ENCODE peak calls at places on chromosomes 11 and 22, in eight cellular contexts. K is gastrocnemius medialis, W is SJSA1, X is cardiac fibroblast, P is GM12865, J is GM23248, H is kidney, C is A549. Y is an unnamed sample.

GRCh38 chr22:27139935-27140493 is 482.6 kb downstream of the MIAT start:
- DNase-seq in C (peak), X (peak), H (no peak), J (peak), W (peak), K (no peak), P (no peak), Y (peak)

GRCh38 chr22:21876486-21877176 is 9.2 kb upstream of the MAPK1 start:
- DNase-seq in C (no peak), K (no peak), W (no peak), H (no peak), X (peak), J (peak), P (peak), Y (no peak)

GRCh38 chr11:352456-353180 is 16.7 kb upstream of the B4GALNT4 start:
- DNase-seq in K (no peak), C (no peak), X (no peak), J (no peak), P (no peak), H (no peak), W (no peak), Y (no peak)

GRCh38 chr11:17428261-17428660 is 39.8 kb upstream of the KCNJ11 start:
- DNase-seq in P (no peak), J (no peak), K (no peak), H (no peak), C (no peak), X (no peak), W (no peak), Y (no peak)

GRCh38 chr11:62398011-62398994 is 20.5 kb upstream of the SCGB1A1 start:
- DNase-seq in J (peak), P (no peak), W (no peak), X (peak), K (peak), C (peak), H (peak), Y (peak)

GRCh38 chr22:37419916-37420655 is 7.2 kb downstream of the ELFN2 start:
- DNase-seq in W (no peak), K (no peak), C (no peak), J (peak), X (no peak), H (peak), P (peak), Y (no peak)

GRCh38 chr22:41782316-41782715 is 18.2 kb upstream of the CCDC134 start:
- DNase-seq in X (no peak), K (no peak), J (no peak), P (no peak), W (no peak), C (no peak), H (no peak), Y (no peak)

GRCh38 chr11:111312076-111312475 is 13.7 kb downstream of the POU2AF3 start:
- DNase-seq in W (no peak), K (no peak), H (no peak), X (no peak), C (no peak), J (no peak), P (no peak), Y (no peak)

GRCh38 chr22:27063381-27063780 is 406.0 kb downstream of the MIAT start:
- DNase-seq in C (no peak), X (no peak), P (no peak), W (no peak), H (no peak), J (no peak), K (no peak), Y (no peak)

GRCh38 chr11:101442171-101442570 is 141.6 kb downstream of the TRPC6 start:
- DNase-seq in C (no peak), J (peak), K (no peak), H (no peak), W (no peak), X (peak), P (no peak), Y (no peak)

GRCh38 chr11:11155962-11156815 is 196.9 kb downstream of the CSNK2A3 start:
- DNase-seq in K (no peak), J (no peak), H (no peak), C (peak), P (peak), X (no peak), W (no peak), Y (peak)

GRCh38 chr11:122696662-122697061 is 41.1 kb downstream of the UBASH3B start:
- DNase-seq in C (no peak), W (no peak), K (no peak), J (no peak), H (no peak), X (no peak), P (peak), Y (no peak)

GRCh38 chr22:41984006-41984405 is 14.6 kb upstream of the WBP2NL start:
- DNase-seq in P (no peak), C (no peak), K (no peak), H (no peak), J (no peak), X (no peak), W (no peak), Y (no peak)

GRCh38 chr11:33916736-33917135 is 24.9 kb upstream of the LMO2 start:
- DNase-seq in J (no peak), C (no peak), X (no peak), H (no peak), W (no peak), P (no peak), K (no peak), Y (no peak)

GRCh38 chr11:67118059-67118766 is 850 bp upstream of the KDM2A start:
- DNase-seq in P (peak), W (no peak), C (peak), H (peak), X (no peak), K (peak), J (peak), Y (peak)

GRCh38 chr11:124919836-124920755 is 1.0 kb downstream of the HEPN1 start:
- DNase-seq in K (no peak), C (no peak), J (no peak), H (no peak), X (no peak), W (no peak), P (no peak), Y (peak)

GRCh38 chr22:39994046-39994565 is 648 bp upstream of the FAM83F start:
- DNase-seq in X (no peak), K (no peak), P (no peak), J (no peak), W (no peak), C (no peak), H (peak), Y (no peak)

GRCh38 chr11:59141673-59142460 is 789 bp upstream of the FAM111A start:
- DNase-seq in J (peak), K (no peak), H (no peak), W (no peak), C (no peak), X (peak), P (no peak), Y (no peak)

GRCh38 chr11:124867700-124868099 is 2.5 kb downstream of the ROBO3 start:
- DNase-seq in C (peak), K (no peak), X (peak), J (peak), W (no peak), P (peak), H (peak), Y (peak)

GRCh38 chr11:119626910-119627305 is 102.1 kb downstream of the NECTIN1 start:
- DNase-seq in W (no peak), K (peak), J (no peak), C (no peak), X (no peak), P (no peak), H (no peak), Y (peak)

DNA sequence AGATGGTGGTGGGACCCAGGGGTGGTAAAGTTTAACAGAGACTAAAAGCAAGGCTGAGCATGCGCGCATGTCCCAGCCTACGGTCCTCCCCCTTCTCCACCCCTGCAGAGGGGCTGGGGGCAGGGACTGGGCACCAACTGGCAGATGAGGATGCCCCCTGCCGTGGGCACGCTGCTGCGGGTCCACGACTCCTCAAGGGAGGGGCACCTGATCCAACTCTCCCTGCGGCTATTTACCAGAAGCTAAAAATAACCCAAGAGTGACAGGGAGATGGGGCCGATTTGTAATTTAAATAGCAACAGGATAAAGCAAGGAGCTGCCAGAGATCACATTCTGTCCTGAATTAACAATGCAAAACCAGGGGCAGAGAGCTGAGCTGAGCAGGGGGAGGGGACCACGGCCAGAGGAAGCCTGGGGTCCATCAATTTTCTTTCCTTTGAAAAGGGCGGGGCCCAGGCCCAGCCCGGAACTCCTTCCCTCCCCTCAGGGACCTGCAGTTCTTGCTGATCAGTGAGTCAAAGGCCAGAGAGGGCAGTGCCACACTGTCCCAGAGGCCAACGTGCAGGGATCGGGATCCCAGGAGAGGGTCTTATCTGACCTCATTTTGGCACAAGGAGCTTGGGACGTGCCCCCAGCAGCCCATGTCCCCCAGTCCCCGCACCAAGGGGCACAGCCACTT is 8.1 kb upstream of the DGKZ start:
- DNase-seq in P (no peak), H (peak), J (no peak), W (no peak), X (no peak), C (no peak), K (no peak), Y (no peak)
- H3K4me3 ChIP-seq in P (no peak), H (peak), J (peak), W (no peak), X (no peak), C (no peak), K (peak), Y (peak)

DNA sequence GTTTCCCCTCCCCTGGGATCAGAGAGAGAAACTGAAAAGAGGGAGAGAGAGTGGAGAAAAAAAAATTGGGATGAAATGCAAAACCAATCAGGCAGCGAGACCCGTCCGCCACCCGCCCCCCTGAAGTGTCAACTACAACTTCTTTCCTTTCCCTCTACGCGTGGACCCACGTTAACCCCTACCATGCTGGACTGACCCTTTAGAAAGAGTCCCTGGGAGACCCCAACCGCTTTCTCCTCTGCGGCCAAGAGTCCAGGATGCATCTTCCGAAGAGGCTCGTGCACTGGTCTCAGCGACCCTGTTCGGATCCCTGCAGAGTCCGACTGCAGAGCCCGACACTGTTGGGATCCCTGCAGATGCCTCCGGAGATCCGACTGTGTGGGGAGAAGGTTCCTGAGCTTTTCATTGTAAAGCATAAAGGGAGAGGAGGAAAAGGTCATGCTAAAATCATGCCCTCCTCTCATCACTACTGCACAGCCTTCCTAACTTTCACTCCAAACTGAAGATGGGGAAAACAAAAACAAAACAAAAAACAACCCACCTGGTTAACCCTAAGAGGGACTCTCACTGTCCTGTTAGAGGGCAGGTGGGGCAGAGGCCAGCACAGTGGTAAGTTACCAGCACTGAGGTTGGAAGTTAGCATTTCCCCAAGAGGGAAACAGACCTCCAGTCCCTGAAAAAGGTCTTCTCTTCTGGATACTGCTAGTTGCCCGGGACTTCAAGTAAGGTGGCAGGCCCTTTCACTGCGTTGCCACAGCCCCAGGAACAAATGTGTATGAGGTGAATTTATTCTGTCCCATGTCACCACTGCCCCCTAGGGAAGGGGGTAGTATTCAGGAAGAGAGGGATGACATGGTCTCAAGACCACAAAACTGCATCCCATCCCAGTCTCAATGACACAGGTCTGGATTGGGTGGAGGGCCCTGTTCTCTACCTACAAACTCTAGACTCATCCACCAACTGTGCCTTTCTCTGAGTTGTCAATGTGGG is 578 bp upstream of the ADAMTS8 start:
- DNase-seq in K (no peak), C (no peak), H (no peak), P (no peak), X (no peak), J (no peak), W (no peak), Y (no peak)
- H3K4me3 ChIP-seq in K (peak), C (peak), H (no peak), P (no peak), X (peak), J (peak), W (no peak), Y (no peak)

GRCh38 chr22:36136988-36137387 is 23.6 kb downstream of the APOL3 start:
- DNase-seq in X (peak), P (no peak), J (peak), K (no peak), C (no peak), H (no peak), W (no peak), Y (no peak)

GRCh38 chr22:36134167-36134566 is 26.4 kb downstream of the APOL3 start:
- DNase-seq in P (no peak), W (no peak), H (peak), C (no peak), K (no peak), X (no peak), J (no peak), Y (no peak)

GRCh38 chr22:36135306-36135705 is 25.2 kb downstream of the APOL3 start:
- DNase-seq in C (no peak), J (no peak), X (no peak), K (no peak), P (no peak), W (no peak), H (no peak), Y (no peak)

GRCh38 chr22:36131907-36132306 is 28.6 kb downstream of the APOL3 start:
- DNase-seq in C (no peak), X (no peak), H (peak), K (no peak), W (no peak), P (no peak), J (no peak), Y (no peak)

GRCh38 chr22:36136475-36136874 is 24.1 kb downstream of the APOL3 start:
- DNase-seq in K (peak), P (no peak), C (no peak), W (no peak), J (peak), X (peak), H (no peak), Y (peak)
- H3K4me3 ChIP-seq in K (no peak), P (no peak), C (no peak), W (no peak), J (no peak), X (no peak), H (no peak), Y (no peak)

DNA sequence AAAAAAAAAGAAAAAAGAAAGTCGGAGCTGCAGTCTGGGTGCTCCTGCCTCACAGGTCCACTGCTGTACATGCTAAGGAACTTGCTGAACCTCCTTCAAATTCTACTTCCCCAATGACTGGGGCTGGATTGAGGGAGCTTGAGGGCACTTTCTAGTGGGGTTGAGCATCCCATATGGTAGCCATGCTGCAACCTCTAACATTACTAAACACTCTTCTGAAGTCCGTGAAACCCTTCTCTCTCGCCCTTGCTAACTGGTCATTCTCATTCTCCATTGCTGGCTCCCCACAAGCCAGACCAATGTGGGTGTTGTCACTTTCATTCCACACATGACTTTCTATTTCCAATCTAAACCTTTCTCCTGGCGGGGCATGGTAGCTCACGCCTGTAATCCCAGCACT is 1.2 kb downstream of the ESS2 start:
- DNase-seq in C (no peak), J (no peak), P (no peak), H (no peak), W (no peak), K (no peak), X (no peak), Y (no peak)
- H3K4me3 ChIP-seq in C (no peak), J (peak), P (peak), H (no peak), W (peak), K (no peak), X (no peak), Y (no peak)

GRCh38 chr11:75312346-75312745 is 39.1 kb downstream of the ARRB1 start:
- DNase-seq in P (no peak), W (no peak), J (no peak), H (no peak), X (no peak), C (no peak), K (no peak), Y (no peak)
- H3K4me3 ChIP-seq in P (no peak), W (no peak), J (no peak), H (no peak), X (no peak), C (no peak), K (no peak), Y (no peak)

GRCh38 chr11:84634309-84634708 is 992.8 kb downstream of the DLG2 start:
- DNase-seq in H (no peak), P (no peak), J (no peak), X (no peak), W (no peak), C (no peak), K (no peak), Y (no peak)
- H3K4me3 ChIP-seq in H (no peak), P (no peak), J (no peak), X (no peak), W (no peak), C (no peak), K (no peak), Y (no peak)